ENCODE peak calls at places on chromosomes 1 and 21, in four cellular contexts. One of them, this sample, is unnamed.

GRCh38 chr1:77725706-77726105 is 33.9 kb downstream of the USP33 start:
- DNase-seq in A549: no peak
- DNase-seq in WTC11: no peak
- DNase-seq in prostate gland: no peak
- DNase-seq in this sample: no peak

GRCh38 chr1:239858058-239858457 is 233.6 kb upstream of the FMN2 start:
- DNase-seq in prostate gland: no peak
- DNase-seq in WTC11: no peak
- DNase-seq in A549: peak; percentile 7
- DNase-seq in this sample: no peak

GRCh38 chr1:89462250-89462649 is 62.4 kb upstream of the LRRC8B start:
- DNase-seq in prostate gland: no peak
- DNase-seq in WTC11: no peak
- DNase-seq in A549: no peak
- DNase-seq in this sample: no peak

GRCh38 chr1:171081220-171081993 is 9.3 kb upstream of the FMO3 start:
- DNase-seq in A549: no peak
- DNase-seq in WTC11: no peak
- DNase-seq in prostate gland: no peak
- DNase-seq in this sample: peak; percentile 46

GRCh38 chr1:228370941-228371740 is 35.5 kb downstream of the TRIM11 start:
- DNase-seq in A549: no peak
- DNase-seq in prostate gland: no peak
- DNase-seq in WTC11: peak; percentile 6
- DNase-seq in this sample: no peak

GRCh38 chr1:98201640-98202039 is 280.8 kb upstream of the DPYD start:
- DNase-seq in WTC11: no peak
- DNase-seq in prostate gland: no peak
- DNase-seq in A549: no peak
- DNase-seq in this sample: no peak

GRCh38 chr1:4019606-4020331 is 119.7 kb upstream of the C1orf174 start:
- DNase-seq in prostate gland: no peak
- DNase-seq in A549: no peak
- DNase-seq in WTC11: no peak
- DNase-seq in this sample: no peak

GRCh38 chr1:200028586-200029034 is 1.1 kb downstream of the NR5A2 start:
- DNase-seq in A549: no peak
- DNase-seq in WTC11: no peak
- DNase-seq in prostate gland: no peak
- DNase-seq in this sample: peak; percentile 17

GRCh38 chr1:51000160-51000559 is 30.1 kb downstream of the CDKN2C start:
- DNase-seq in WTC11: no peak
- DNase-seq in A549: no peak
- DNase-seq in prostate gland: no peak
- DNase-seq in this sample: no peak

GRCh38 chr1:84083321-84083720 is 60.8 kb upstream of the PRKACB start:
- DNase-seq in A549: no peak
- DNase-seq in WTC11: no peak
- DNase-seq in prostate gland: no peak
- DNase-seq in this sample: no peak

GRCh38 chr1:31734582-31735107 is 29.5 kb downstream of the ADGRB2 start:
- DNase-seq in prostate gland: no peak
- DNase-seq in WTC11: no peak
- DNase-seq in A549: no peak
- DNase-seq in this sample: no peak

GRCh38 chr1:241749924-241750695 is 97.9 kb upstream of the EXO1 start:
- DNase-seq in WTC11: no peak
- DNase-seq in A549: no peak
- DNase-seq in prostate gland: no peak
- DNase-seq in this sample: no peak

GRCh38 chr1:50490640-50491039 is 67.4 kb upstream of the DMRTA2 start:
- DNase-seq in A549: no peak
- DNase-seq in WTC11: no peak
- DNase-seq in prostate gland: no peak
- DNase-seq in this sample: no peak

GRCh38 chr1:86429830-86430229 is 5.9 kb downstream of the CLCA2 start:
- DNase-seq in A549: no peak
- DNase-seq in prostate gland: peak; percentile 47
- DNase-seq in WTC11: no peak
- DNase-seq in this sample: peak; percentile 57

GRCh38 chr1:109395602-109396512 is 1.9 kb downstream of the SORT1 start:
- DNase-seq in prostate gland: no peak
- DNase-seq in A549: no peak
- DNase-seq in WTC11: no peak
- DNase-seq in this sample: no peak

GRCh38 chr1:116350097-116350645 is 22.9 kb upstream of the ATP1A1 start:
- DNase-seq in WTC11: no peak
- DNase-seq in A549: no peak
- DNase-seq in prostate gland: no peak
- DNase-seq in this sample: no peak
- TF ChIP-seq CTCF in WTC11: no peak
- TF ChIP-seq CTCF in A549: no peak
- TF ChIP-seq CTCF in prostate gland: no peak
- TF ChIP-seq CTCF in this sample: no peak

DNA sequence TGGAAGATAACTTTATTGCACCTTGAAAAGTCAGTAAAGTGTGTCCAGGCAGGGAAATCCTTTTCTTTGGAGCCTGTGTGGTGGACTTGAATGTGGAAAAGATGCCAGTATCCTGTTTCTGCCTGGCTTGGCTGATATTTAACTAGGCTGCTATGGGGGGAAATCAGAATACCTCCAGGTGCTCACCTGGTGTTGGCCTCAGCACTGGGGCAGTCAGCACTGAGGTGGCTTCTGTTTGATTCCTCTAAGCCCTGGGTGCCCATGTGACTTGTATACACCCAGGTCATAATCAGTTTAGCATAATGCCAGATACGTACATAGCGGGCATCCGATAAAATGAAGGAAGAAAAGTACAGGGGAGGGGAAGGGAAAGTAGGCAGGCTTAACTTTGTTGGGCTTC is 7.2 kb downstream of the PHGDH start:
- DNase-seq in A549: no peak
- DNase-seq in WTC11: no peak
- DNase-seq in prostate gland: no peak
- DNase-seq in this sample: no peak
- TF ChIP-seq CTCF in A549: no peak
- TF ChIP-seq CTCF in WTC11: no peak
- TF ChIP-seq CTCF in prostate gland: no peak
- TF ChIP-seq CTCF in this sample: no peak

DNA sequence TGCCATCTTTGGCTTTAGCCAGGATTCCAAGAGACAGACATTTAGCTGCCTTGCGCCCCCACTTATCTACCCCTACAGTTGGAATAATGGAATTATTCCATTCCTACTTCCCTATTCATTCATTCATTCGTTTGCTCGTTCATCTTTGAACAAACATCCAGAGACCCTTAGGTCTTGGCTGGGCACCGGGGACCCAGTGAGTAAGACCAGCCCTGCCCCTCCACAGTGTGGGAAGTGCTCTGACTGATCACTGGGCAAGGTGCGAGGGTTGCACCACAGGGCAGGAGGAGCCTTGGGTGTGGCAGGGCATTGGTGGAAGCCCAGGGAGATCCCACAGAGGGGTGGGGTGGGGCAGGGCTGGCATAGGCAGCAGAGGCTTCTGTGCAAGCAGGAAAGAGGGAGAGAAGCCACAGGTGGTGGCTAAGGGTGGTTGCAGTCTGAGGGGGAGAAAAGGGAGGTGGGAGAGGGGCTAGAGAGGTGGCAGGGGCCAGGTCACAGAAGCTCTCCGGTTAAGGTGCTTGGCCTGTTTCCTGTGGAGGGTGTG is 35.0 kb upstream of the TMEM61 start:
- DNase-seq in A549: no peak
- DNase-seq in prostate gland: no peak
- DNase-seq in WTC11: no peak
- DNase-seq in this sample: no peak
- TF ChIP-seq CTCF in A549: no peak
- TF ChIP-seq CTCF in prostate gland: no peak
- TF ChIP-seq CTCF in WTC11: peak; percentile 9
- TF ChIP-seq CTCF in this sample: no peak

DNA sequence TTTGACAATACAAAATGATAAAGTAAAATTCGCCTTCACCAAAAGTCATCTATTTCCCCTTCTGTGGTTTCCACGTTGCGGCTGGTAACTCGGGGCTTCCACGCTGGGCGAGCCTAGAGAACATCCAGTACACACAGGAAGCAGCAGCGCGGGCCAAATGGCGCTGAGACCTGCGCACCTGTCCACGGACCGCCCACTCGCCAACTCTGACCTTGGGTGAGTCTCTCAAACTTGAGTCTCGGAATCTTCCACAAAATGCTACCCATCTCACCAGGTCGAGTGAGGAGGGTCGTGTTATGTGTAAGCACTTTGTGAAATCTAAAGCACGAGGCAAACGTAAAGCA is 820 bp upstream of the TTF2 start:
- DNase-seq in WTC11: peak; percentile 29
- DNase-seq in A549: peak; percentile 36
- DNase-seq in prostate gland: peak; percentile 32
- DNase-seq in this sample: peak; percentile 64
- TF ChIP-seq CTCF in WTC11: no peak
- TF ChIP-seq CTCF in A549: no peak
- TF ChIP-seq CTCF in prostate gland: no peak
- TF ChIP-seq CTCF in this sample: no peak

GRCh38 chr21:36609654-36610053 is 89.3 kb upstream of the SIM2 start:
- DNase-seq in prostate gland: no peak
- DNase-seq in A549: no peak
- DNase-seq in WTC11: no peak
- DNase-seq in this sample: no peak

GRCh38 chr21:36610201-36610600 is 88.7 kb upstream of the SIM2 start:
- DNase-seq in A549: no peak
- DNase-seq in prostate gland: no peak
- DNase-seq in WTC11: no peak
- DNase-seq in this sample: no peak

GRCh38 chr21:36613064-36613463 is 85.9 kb upstream of the SIM2 start:
- DNase-seq in A549: no peak
- DNase-seq in WTC11: no peak
- DNase-seq in prostate gland: peak; percentile 73
- DNase-seq in this sample: no peak

GRCh38 chr21:36613554-36613953 is 85.4 kb upstream of the SIM2 start:
- DNase-seq in prostate gland: no peak
- DNase-seq in A549: no peak
- DNase-seq in WTC11: no peak
- DNase-seq in this sample: no peak

GRCh38 chr21:36615274-36615964 is 83.5 kb upstream of the SIM2 start:
- DNase-seq in prostate gland: peak; percentile 26
- DNase-seq in WTC11: peak; percentile 53
- DNase-seq in A549: peak; percentile 6
- DNase-seq in this sample: no peak
- TF ChIP-seq CTCF in prostate gland: no peak
- TF ChIP-seq CTCF in WTC11: peak; percentile 41
- TF ChIP-seq CTCF in A549: no peak
- TF ChIP-seq CTCF in this sample: no peak

DNA sequence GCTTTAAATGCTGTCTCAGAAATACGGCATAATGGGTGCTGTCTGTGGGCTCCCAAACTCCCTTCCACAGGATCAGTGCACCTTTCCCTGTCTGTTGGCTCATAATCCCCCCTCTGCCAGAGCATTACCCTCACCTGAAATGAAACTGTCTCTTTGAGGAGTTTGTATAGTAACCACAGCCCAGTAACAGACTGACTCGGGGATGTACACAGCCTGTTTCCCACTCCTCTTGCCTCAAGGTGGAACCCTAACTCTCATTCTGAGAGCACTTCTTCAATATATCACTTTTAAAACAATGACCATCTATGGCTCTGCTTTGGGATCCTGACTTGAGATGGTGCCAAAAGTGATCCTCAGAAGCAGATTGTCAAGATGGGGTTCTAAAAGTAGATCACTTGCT is 332.5 kb downstream of the AMY1C start:
- DNase-seq in A549: no peak
- DNase-seq in prostate gland: no peak
- DNase-seq in WTC11: no peak
- DNase-seq in this sample: no peak
- TF ChIP-seq CTCF in A549: no peak
- TF ChIP-seq CTCF in prostate gland: no peak
- TF ChIP-seq CTCF in WTC11: no peak
- TF ChIP-seq CTCF in this sample: no peak

GRCh38 chr1:9472386-9473031 is 66.8 kb upstream of the SLC25A33 start:
- DNase-seq in A549: no peak
- DNase-seq in prostate gland: no peak
- DNase-seq in WTC11: no peak
- DNase-seq in this sample: no peak

GRCh38 chr1:9465640-9466039 is 73.6 kb upstream of the SLC25A33 start:
- DNase-seq in WTC11: no peak
- DNase-seq in prostate gland: no peak
- DNase-seq in A549: no peak
- DNase-seq in this sample: no peak

GRCh38 chr1:9466780-9467755 is 72.2 kb upstream of the SLC25A33 start:
- DNase-seq in prostate gland: peak; percentile 50
- DNase-seq in WTC11: no peak
- DNase-seq in A549: no peak
- DNase-seq in this sample: peak; percentile 50
- TF ChIP-seq CTCF in prostate gland: no peak
- TF ChIP-seq CTCF in WTC11: no peak
- TF ChIP-seq CTCF in A549: no peak
- TF ChIP-seq CTCF in this sample: no peak

GRCh38 chr1:79355073-79355472 is 348.5 kb upstream of the ADGRL4 start:
- DNase-seq in WTC11: no peak
- DNase-seq in A549: no peak
- DNase-seq in prostate gland: no peak
- DNase-seq in this sample: no peak

DNA sequence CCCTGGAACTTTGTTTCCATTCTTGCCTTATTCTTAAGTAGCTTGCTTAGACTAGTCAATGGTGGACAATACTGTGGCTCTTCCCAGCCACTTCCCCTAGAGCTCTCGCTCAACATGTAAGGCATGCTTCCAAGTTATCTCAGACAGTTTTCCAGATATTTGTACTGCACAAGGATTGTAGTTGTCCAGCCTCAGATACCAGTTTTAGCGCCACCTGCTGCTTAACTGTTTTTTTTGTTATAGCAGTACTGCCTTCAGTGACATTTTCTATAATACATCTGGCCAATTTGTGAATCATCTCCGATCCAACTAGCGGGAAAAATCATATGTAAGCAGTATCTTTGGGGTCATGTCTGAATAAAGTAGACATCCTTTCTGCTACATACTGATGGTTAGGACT is 346.7 kb upstream of the ADGRL4 start:
- DNase-seq in A549: no peak
- DNase-seq in prostate gland: peak; percentile 22
- DNase-seq in WTC11: no peak
- DNase-seq in this sample: peak; percentile 53
- TF ChIP-seq CTCF in A549: peak; percentile 35
- TF ChIP-seq CTCF in prostate gland: peak; percentile 37
- TF ChIP-seq CTCF in WTC11: no peak
- TF ChIP-seq CTCF in this sample: peak; percentile 52